ENCODE peak calls at places on chromosomes 13 and 19, in five cellular contexts. Z is HEK293T; T is head of caudate nucleus; D is GM04503; R is activated naive CD4-positive, alpha-beta T cell treated with anti-CD3 and anti-CD28 coated beads for 36 hours. S is an unnamed sample.

GRCh38 chr19:58330458-58330857 is 3.7 kb downstream of the ZSCAN22 start:
- DNase-seq in Z (no peak), T (peak; percentile 75), D (peak; percentile 45), R (no peak), S (no peak)

GRCh38 chr19:36686365-36687213 is 823 bp upstream of the ZNF567 start:
- DNase-seq in Z (no peak), T (no peak), D (no peak), R (no peak), S (no peak)

GRCh38 chr13:110639935-110640334 is 24.6 kb downstream of the NAXD start:
- DNase-seq in Z (no peak), T (no peak), D (no peak), R (no peak), S (no peak)

GRCh38 chr19:9932835-9933234 is 3.5 kb downstream of the OLFM2 start:
- DNase-seq in Z (no peak), T (no peak), D (no peak), R (no peak), S (no peak)

GRCh38 chr19:18339703-18340102 is 695 bp upstream of the PGPEP1 start:
- DNase-seq in Z (no peak), T (no peak), D (no peak), R (no peak), S (no peak)

GRCh38 chr13:35723061-35723461 is 246.6 kb upstream of the MAB21L1 start:
- DNase-seq in Z (no peak), T (no peak), D (no peak), R (no peak), S (no peak)

GRCh38 chr19:10184636-10185035 is 10.1 kb downstream of the DNMT1 start:
- DNase-seq in Z (no peak), T (no peak), D (no peak), R (no peak), S (no peak)

GRCh38 chr19:16851031-16851712 is 22.0 kb downstream of the SIN3B start:
- DNase-seq in Z (no peak), T (no peak), D (no peak), R (no peak), S (no peak)

GRCh38 chr13:48741377-48741776 is 87.6 kb downstream of the CYSLTR2 start:
- DNase-seq in Z (no peak), T (no peak), D (no peak), R (no peak), S (no peak)

GRCh38 chr19:17244618-17245534 is 843 bp downstream of the NR2F6 start:
- DNase-seq in Z (no peak), T (no peak), D (no peak), R (no peak), S (no peak)

GRCh38 chr19:48639483-48640375 is 2.5 kb upstream of the DBP start:
- DNase-seq in Z (no peak), T (no peak), D (no peak), R (no peak), S (no peak)

GRCh38 chr19:12603714-12604113 is 6.9 kb downstream of the ZNF490 start:
- DNase-seq in Z (no peak), T (peak; percentile 28), D (peak; percentile 20), R (peak; percentile 88), S (peak; percentile 43)

GRCh38 chr13:63448654-63449053 is 2033.0 kb upstream of the PCDH20 start:
- DNase-seq in Z (no peak), T (no peak), D (no peak), R (no peak), S (no peak)

GRCh38 chr13:19759669-19760068 is 23.1 kb downstream of the PSPC1 start:
- DNase-seq in Z (no peak), T (no peak), D (no peak), R (no peak), S (no peak)

GRCh38 chr19:15286688-15287355 is 45.5 kb downstream of the BRD4 start:
- DNase-seq in Z (no peak), T (no peak), D (no peak), R (no peak), S (no peak)

GRCh38 chr19:6608950-6609349 is 18.0 kb upstream of the CD70 start:
- DNase-seq in Z (no peak), T (no peak), D (no peak), R (no peak), S (no peak)

GRCh38 chr19:58400916-58401824 is 5.7 kb downstream of the RNF225 start:
- DNase-seq in Z (peak; percentile 96), T (peak; percentile 99), D (peak; percentile 90), R (peak; percentile 99), S (peak; percentile 99)

GRCh38 chr19:42081584-42082258 is 5.8 kb downstream of the ZNF574 start:
- DNase-seq in Z (peak; percentile 48), T (no peak), D (no peak), R (peak; percentile 41), S (no peak)

GRCh38 chr19:46755077-46755852 is 9.0 kb upstream of the STRN4 start:
- DNase-seq in Z (no peak), T (no peak), D (no peak), R (no peak), S (no peak)

GRCh38 chr19:47123406-47123805 is 7.2 kb upstream of the SAE1 start:
- DNase-seq in Z (no peak), T (no peak), D (no peak), R (no peak), S (no peak)

GRCh38 chr13:25768726-25769270 is 283.0 kb downstream of the SHISA2 start:
- DNase-seq in Z (no peak), T (no peak), D (no peak), R (no peak), S (no peak)

GRCh38 chr19:54439174-54439851 is 9.7 kb upstream of the LENG8 start:
- DNase-seq in Z (peak; percentile 61), T (peak; percentile 81), D (no peak), R (peak; percentile 53), S (no peak)

GRCh38 chr19:5228932-5229777 is 111.5 kb downstream of the PTPRS start:
- DNase-seq in Z (peak; percentile 41), T (no peak), D (no peak), R (no peak), S (no peak)

GRCh38 chr13:111022241-111022640 is 92.9 kb upstream of the ARHGEF7 start:
- DNase-seq in Z (no peak), T (no peak), D (no peak), R (no peak), S (no peak)

GRCh38 chr13:108227651-108228272 is 9.6 kb downstream of the ABHD13 start:
- DNase-seq in Z (no peak), T (no peak), D (no peak), R (peak; percentile 45), S (peak; percentile 7)

GRCh38 chr13:59236309-59236939 is 927.3 kb downstream of the DIAPH3 start:
- DNase-seq in Z (peak; percentile 8), T (no peak), D (no peak), R (no peak), S (no peak)

GRCh38 chr19:5104871-5105351 is 136.0 kb downstream of the KDM4B start:
- DNase-seq in Z (no peak), T (no peak), D (no peak), R (no peak), S (no peak)

GRCh38 chr13:33441015-33441414 is 155.5 kb upstream of the STARD13 start:
- DNase-seq in Z (peak; percentile 25), T (no peak), D (no peak), R (no peak), S (no peak)

GRCh38 chr13:27797228-27797624 is 4.9 kb downstream of the GSX1 start:
- DNase-seq in Z (no peak), T (no peak), D (no peak), R (no peak), S (no peak)

GRCh38 chr19:15116856-15117255 is 9.7 kb downstream of the SYDE1 start:
- DNase-seq in Z (no peak), T (no peak), D (no peak), R (no peak), S (no peak)

GRCh38 chr19:43306097-43306496 is 36.8 kb upstream of the PSG9 start:
- DNase-seq in Z (no peak), T (no peak), D (no peak), R (no peak), S (no peak)

GRCh38 chr19:47723573-47723923 is 10.3 kb downstream of the EHD2 start:
- DNase-seq in Z (no peak), T (no peak), D (no peak), R (peak; percentile 73), S (no peak)

GRCh38 chr13:36870050-36870692 is 49.9 kb downstream of the SMAD9 start:
- DNase-seq in Z (no peak), T (no peak), D (no peak), R (no peak), S (no peak)

GRCh38 chr19:2478324-2478755 is 2.4 kb downstream of the GADD45B start:
- DNase-seq in Z (no peak), T (peak; percentile 63), D (no peak), R (peak; percentile 76), S (peak; percentile 49)

GRCh38 chr19:49336482-49337266 is 1.5 kb downstream of the CD37 start:
- DNase-seq in Z (no peak), T (no peak), D (no peak), R (no peak), S (no peak)

GRCh38 chr19:51572908-51573307 is 1.8 kb downstream of the ZNF175 start:
- DNase-seq in Z (no peak), T (no peak), D (peak; percentile 59), R (no peak), S (no peak)

GRCh38 chr13:75165543-75166230 is 316.3 kb downstream of the TBC1D4 start:
- DNase-seq in Z (no peak), T (no peak), D (no peak), R (no peak), S (no peak)

S was measured in T-cell.